ENCODE peak calls at places on chromosome 21, in eight cellular contexts. K, Q, I, N, U, W, B and S are unnamed samples.
A peak's percentile ranks its signal among the peaks of the same experiment; 100 is the strongest.

GRCh38 chr21:43297411-43297981 is 128.7 kb downstream of the CRYAA start:
- DNase-seq in N (no peak), U (no peak), Q (no peak), W (no peak), K (no peak), I (no peak), B (no peak), S (no peak)

GRCh38 chr21:37914211-37914900 is 1.9 kb downstream of the KCNJ6 start:
- DNase-seq in B (no peak), K (no peak), U (peak; percentile 85), W (no peak), I (no peak), N (no peak), Q (no peak), S (peak; percentile 52)

GRCh38 chr21:45494851-45495680 is 47.2 kb downstream of the SLC19A1 start:
- DNase-seq in W (no peak), I (no peak), N (no peak), Q (no peak), U (no peak), B (no peak), K (no peak), S (no peak)

GRCh38 chr21:38660333-38661295 is 145.1 kb upstream of the ETS2 start:
- DNase-seq in B (no peak), I (no peak), U (no peak), W (no peak), N (no peak), K (peak; percentile 17), Q (no peak), S (no peak)

GRCh38 chr21:15730484-15731242 is 881 bp downstream of the USP25 start:
- DNase-seq in Q (no peak), U (no peak), N (no peak), B (no peak), K (peak; percentile 35), W (no peak), I (no peak), S (no peak)

GRCh38 chr21:16196521-16197208 is 466.9 kb downstream of the USP25 start:
- DNase-seq in N (no peak), U (no peak), B (no peak), Q (no peak), W (peak; percentile 47), K (no peak), I (no peak), S (no peak)

GRCh38 chr21:45323487-45324380 is 36.0 kb upstream of the POFUT2 start:
- DNase-seq in I (no peak), K (no peak), W (peak; percentile 74), N (no peak), B (peak; percentile 78), U (no peak), Q (no peak), S (peak; percentile 70)

GRCh38 chr21:39109163-39109530 is 74.1 kb downstream of the PSMG1 start:
- DNase-seq in K (no peak), W (no peak), B (no peak), I (no peak), N (no peak), Q (no peak), U (no peak), S (no peak)

GRCh38 chr21:31945576-31945975 is 72.8 kb downstream of the HUNK start:
- DNase-seq in B (no peak), N (no peak), I (no peak), W (peak; percentile 51), Q (peak; percentile 82), K (no peak), U (no peak), S (no peak)

GRCh38 chr21:36126166-36126565 is 8.7 kb upstream of the CBR3 start:
- DNase-seq in K (no peak), Q (no peak), N (no peak), U (no peak), W (no peak), B (no peak), I (no peak), S (no peak)

GRCh38 chr21:27339902-27340301 is 373.0 kb upstream of the ADAMTS5 start:
- DNase-seq in I (no peak), W (peak; percentile 23), B (no peak), Q (no peak), U (no peak), N (no peak), K (no peak), S (peak; percentile 5)

GRCh38 chr21:40349591-40349990 is 482.4 kb downstream of the PCP4 start:
- DNase-seq in W (no peak), I (no peak), K (no peak), U (no peak), B (no peak), Q (no peak), N (no peak), S (no peak)

GRCh38 chr21:38915546-38915945 is 109.8 kb downstream of the ETS2 start:
- DNase-seq in B (no peak), K (no peak), U (no peak), Q (no peak), W (no peak), I (no peak), N (no peak), S (no peak)

GRCh38 chr21:41961282-41961701 is 7.5 kb upstream of the C2CD2 start:
- DNase-seq in I (no peak), W (peak; percentile 81), K (no peak), U (no peak), B (no peak), Q (no peak), N (no peak), S (no peak)

GRCh38 chr21:31888936-31889371 is 16.1 kb downstream of the HUNK start:
- DNase-seq in U (no peak), K (no peak), N (no peak), B (no peak), Q (no peak), I (no peak), W (no peak), S (no peak)

GRCh38 chr21:15521644-15522001 is 208.2 kb upstream of the USP25 start:
- DNase-seq in N (no peak), B (no peak), K (no peak), W (no peak), I (no peak), U (no peak), Q (no peak), S (no peak)

GRCh38 chr21:39676054-39676771 is 63.5 kb downstream of the B3GALT5 start:
- DNase-seq in Q (no peak), N (no peak), U (no peak), K (no peak), B (no peak), I (no peak), W (peak; percentile 19), S (no peak)

GRCh38 chr21:44649701-44650100 is 3.5 kb downstream of the KRTAP10-11 start:
- DNase-seq in W (no peak), K (no peak), U (no peak), Q (no peak), B (no peak), N (no peak), I (no peak), S (no peak)

GRCh38 chr21:37341254-37341960 is 25.2 kb upstream of the DYRK1A start:
- DNase-seq in N (no peak), Q (no peak), W (peak; percentile 18), B (no peak), K (no peak), I (no peak), U (no peak), S (no peak)